ENCODE peak calls at places on chromosomes 4 and X, in seven cellular contexts. One of them, this sample, is unnamed.

GRCh38 chr4:165476214-165477098 is 97.6 kb downstream of the CPE start:
- DNase-seq in lower leg skin: no peak
- DNase-seq in COR-L47: no peak
- DNase-seq in pancreas: no peak
- DNase-seq in hepatocyte: peak; percentile 18
- DNase-seq in GM19239: no peak
- DNase-seq in neural crest cell: no peak
- DNase-seq in this sample: no peak

GRCh38 chr4:55312491-55313101 is 33.4 kb upstream of the SRD5A3 start:
- DNase-seq in lower leg skin: peak; percentile 85
- DNase-seq in pancreas: no peak
- DNase-seq in neural crest cell: peak; percentile 4
- DNase-seq in COR-L47: peak; percentile 1
- DNase-seq in GM19239: no peak
- DNase-seq in hepatocyte: peak; percentile 54
- DNase-seq in this sample: peak; percentile 34

GRCh38 chr4:90582087-90582486 is 454.9 kb downstream of the CCSER1 start:
- DNase-seq in hepatocyte: no peak
- DNase-seq in GM19239: no peak
- DNase-seq in pancreas: no peak
- DNase-seq in lower leg skin: no peak
- DNase-seq in COR-L47: no peak
- DNase-seq in neural crest cell: no peak
- DNase-seq in this sample: no peak

GRCh38 chrX:123184858-123185251 is 777 bp downstream of the GRIA3 start:
- DNase-seq in COR-L47: no peak
- DNase-seq in neural crest cell: peak; percentile 6
- DNase-seq in pancreas: peak; percentile 66
- DNase-seq in lower leg skin: no peak
- DNase-seq in GM19239: no peak
- DNase-seq in hepatocyte: peak; percentile 46
- DNase-seq in this sample: no peak

GRCh38 chrX:1807301-1807731 is 192.5 kb downstream of the ASMT start:
- DNase-seq in GM19239: no peak
- DNase-seq in neural crest cell: peak; percentile 10
- DNase-seq in COR-L47: no peak
- DNase-seq in hepatocyte: no peak
- DNase-seq in pancreas: no peak
- DNase-seq in lower leg skin: peak; percentile 58
- DNase-seq in this sample: no peak

GRCh38 chr4:105520819-105521790 is 31.3 kb upstream of the ARHGEF38 start:
- DNase-seq in pancreas: no peak
- DNase-seq in COR-L47: peak; percentile 34
- DNase-seq in hepatocyte: peak; percentile 63
- DNase-seq in GM19239: peak; percentile 20
- DNase-seq in neural crest cell: peak; percentile 43
- DNase-seq in lower leg skin: no peak
- DNase-seq in this sample: peak; percentile 34

GRCh38 chr4:114132830-114133229 is 153.4 kb upstream of the ARSJ start:
- DNase-seq in hepatocyte: no peak
- DNase-seq in lower leg skin: no peak
- DNase-seq in pancreas: no peak
- DNase-seq in COR-L47: no peak
- DNase-seq in neural crest cell: no peak
- DNase-seq in GM19239: no peak
- DNase-seq in this sample: no peak

GRCh38 chr4:140266958-140267568 is 106.4 kb upstream of the SCOC start:
- DNase-seq in GM19239: no peak
- DNase-seq in hepatocyte: no peak
- DNase-seq in COR-L47: no peak
- DNase-seq in pancreas: no peak
- DNase-seq in neural crest cell: no peak
- DNase-seq in lower leg skin: no peak
- DNase-seq in this sample: no peak

GRCh38 chrX:131306602-131307001 is 17.5 kb upstream of the IGSF1 start:
- DNase-seq in neural crest cell: no peak
- DNase-seq in hepatocyte: no peak
- DNase-seq in COR-L47: no peak
- DNase-seq in GM19239: no peak
- DNase-seq in lower leg skin: no peak
- DNase-seq in pancreas: no peak
- DNase-seq in this sample: no peak

GRCh38 chr4:121370729-121371325 is 10.0 kb downstream of the QRFPR start:
- DNase-seq in hepatocyte: peak; percentile 63
- DNase-seq in GM19239: no peak
- DNase-seq in pancreas: no peak
- DNase-seq in neural crest cell: peak; percentile 43
- DNase-seq in lower leg skin: no peak
- DNase-seq in COR-L47: peak; percentile 45
- DNase-seq in this sample: peak; percentile 27

GRCh38 chrX:1500701-1501624 is 36.0 kb downstream of the P2RY8 start:
- DNase-seq in hepatocyte: no peak
- DNase-seq in GM19239: no peak
- DNase-seq in neural crest cell: no peak
- DNase-seq in pancreas: no peak
- DNase-seq in COR-L47: no peak
- DNase-seq in lower leg skin: peak; percentile 49
- DNase-seq in this sample: no peak

GRCh38 chr4:128861856-128862518 is 52.5 kb downstream of the JADE1 start:
- DNase-seq in COR-L47: no peak
- DNase-seq in GM19239: no peak
- DNase-seq in lower leg skin: no peak
- DNase-seq in hepatocyte: no peak
- DNase-seq in neural crest cell: no peak
- DNase-seq in pancreas: no peak
- DNase-seq in this sample: no peak

GRCh38 chr4:140152760-140153418 is 1.1 kb downstream of the MAML3 start:
- DNase-seq in pancreas: peak; percentile 87
- DNase-seq in lower leg skin: peak; percentile 94
- DNase-seq in neural crest cell: peak; percentile 43
- DNase-seq in GM19239: no peak
- DNase-seq in hepatocyte: peak; percentile 76
- DNase-seq in COR-L47: peak; percentile 49
- DNase-seq in this sample: peak; percentile 67

GRCh38 chr4:55318541-55319129 is 27.4 kb upstream of the SRD5A3 start:
- DNase-seq in GM19239: no peak
- DNase-seq in pancreas: no peak
- DNase-seq in COR-L47: no peak
- DNase-seq in hepatocyte: no peak
- DNase-seq in neural crest cell: no peak
- DNase-seq in lower leg skin: no peak
- DNase-seq in this sample: no peak

GRCh38 chr4:72969957-72970356 is 99.6 kb downstream of the COX18 start:
- DNase-seq in lower leg skin: no peak
- DNase-seq in hepatocyte: peak; percentile 21
- DNase-seq in pancreas: no peak
- DNase-seq in GM19239: no peak
- DNase-seq in COR-L47: no peak
- DNase-seq in neural crest cell: no peak
- DNase-seq in this sample: no peak

GRCh38 chr4:106585920-106586349 is 217.4 kb upstream of the GIMD1 start:
- DNase-seq in pancreas: no peak
- DNase-seq in GM19239: no peak
- DNase-seq in COR-L47: no peak
- DNase-seq in lower leg skin: no peak
- DNase-seq in neural crest cell: no peak
- DNase-seq in hepatocyte: no peak
- DNase-seq in this sample: no peak

GRCh38 chr4:23717528-23718248 is 172.2 kb downstream of the PPARGC1A start:
- DNase-seq in hepatocyte: peak; percentile 18
- DNase-seq in COR-L47: peak; percentile 27
- DNase-seq in neural crest cell: no peak
- DNase-seq in lower leg skin: no peak
- DNase-seq in pancreas: no peak
- DNase-seq in GM19239: no peak
- DNase-seq in this sample: no peak

GRCh38 chr4:37891221-37892159 is 606 bp downstream of the TBC1D1 start:
- DNase-seq in neural crest cell: no peak
- DNase-seq in COR-L47: peak; percentile 53
- DNase-seq in hepatocyte: no peak
- DNase-seq in lower leg skin: no peak
- DNase-seq in pancreas: no peak
- DNase-seq in GM19239: peak; percentile 48
- DNase-seq in this sample: peak; percentile 33

GRCh38 chr4:56129431-56129861 is 180.7 kb downstream of the CEP135 start:
- DNase-seq in GM19239: no peak
- DNase-seq in lower leg skin: no peak
- DNase-seq in pancreas: no peak
- DNase-seq in COR-L47: peak; percentile 12
- DNase-seq in hepatocyte: peak; percentile 63
- DNase-seq in neural crest cell: no peak
- DNase-seq in this sample: peak; percentile 58

GRCh38 chrX:77675986-77676385 is 110.0 kb downstream of the ATRX start:
- DNase-seq in GM19239: no peak
- DNase-seq in pancreas: no peak
- DNase-seq in hepatocyte: no peak
- DNase-seq in lower leg skin: no peak
- DNase-seq in COR-L47: no peak
- DNase-seq in neural crest cell: no peak
- DNase-seq in this sample: no peak

GRCh38 chrX:41085883-41086626 is 810 bp downstream of the USP9X start:
- DNase-seq in GM19239: peak; percentile 5
- DNase-seq in COR-L47: peak; percentile 14
- DNase-seq in lower leg skin: peak; percentile 93
- DNase-seq in neural crest cell: peak; percentile 25
- DNase-seq in hepatocyte: peak; percentile 68
- DNase-seq in pancreas: peak; percentile 91
- DNase-seq in this sample: peak; percentile 50

GRCh38 chr4:25253072-25253447 is 19.2 kb downstream of the PI4K2B start:
- DNase-seq in GM19239: no peak
- DNase-seq in COR-L47: no peak
- DNase-seq in hepatocyte: no peak
- DNase-seq in neural crest cell: no peak
- DNase-seq in pancreas: no peak
- DNase-seq in lower leg skin: no peak
- DNase-seq in this sample: no peak

GRCh38 chrX:16914058-16914457 is 32.4 kb upstream of the REPS2 start:
- DNase-seq in neural crest cell: no peak
- DNase-seq in pancreas: no peak
- DNase-seq in GM19239: no peak
- DNase-seq in hepatocyte: no peak
- DNase-seq in lower leg skin: no peak
- DNase-seq in COR-L47: no peak
- DNase-seq in this sample: no peak

GRCh38 chr4:39495446-39496208 is 31.6 kb downstream of the UGDH start:
- DNase-seq in hepatocyte: no peak
- DNase-seq in neural crest cell: no peak
- DNase-seq in lower leg skin: no peak
- DNase-seq in COR-L47: no peak
- DNase-seq in GM19239: no peak
- DNase-seq in pancreas: no peak
- DNase-seq in this sample: no peak

GRCh38 chr4:184419976-184420375 is 54.4 kb downstream of the IRF2 start:
- DNase-seq in lower leg skin: no peak
- DNase-seq in neural crest cell: no peak
- DNase-seq in hepatocyte: no peak
- DNase-seq in GM19239: no peak
- DNase-seq in COR-L47: no peak
- DNase-seq in pancreas: no peak
- DNase-seq in this sample: no peak

GRCh38 chr4:16544251-16544721 is 318.0 kb upstream of the TAPT1 start:
- DNase-seq in COR-L47: no peak
- DNase-seq in lower leg skin: peak; percentile 85
- DNase-seq in pancreas: no peak
- DNase-seq in GM19239: no peak
- DNase-seq in neural crest cell: no peak
- DNase-seq in hepatocyte: peak; percentile 9
- DNase-seq in this sample: no peak

GRCh38 chr4:94974773-94975172 is 217.0 kb downstream of the BMPR1B start:
- DNase-seq in hepatocyte: no peak
- DNase-seq in pancreas: no peak
- DNase-seq in neural crest cell: no peak
- DNase-seq in GM19239: no peak
- DNase-seq in lower leg skin: no peak
- DNase-seq in COR-L47: peak; percentile 3
- DNase-seq in this sample: no peak

GRCh38 chrX:119790977-119791436 is 423 bp downstream of the RPL39 start:
- DNase-seq in hepatocyte: peak; percentile 38
- DNase-seq in COR-L47: no peak
- DNase-seq in lower leg skin: no peak
- DNase-seq in neural crest cell: peak; percentile 1
- DNase-seq in GM19239: no peak
- DNase-seq in pancreas: peak; percentile 59
- DNase-seq in this sample: no peak

This sample was measured in stomach.